ENCODE peak calls at places on chromosomes 7 and 10, in four cellular contexts. W, B, E and A are unnamed samples.
A peak's percentile ranks its signal among the peaks of the same experiment; 100 is the strongest.

GRCh38 chr10:71719042-71719441 is 536 bp downstream of the C10orf105 start:
- DNase-seq in B (no peak), E (no peak), W (no peak), A (no peak)

GRCh38 chr10:3624367-3624766 is 160.6 kb downstream of the KLF6 start:
- DNase-seq in B (no peak), W (no peak), E (no peak), A (no peak)

GRCh38 chr7:105454058-105454739 is 65.5 kb upstream of the SRPK2 start:
- DNase-seq in B (no peak), E (no peak), W (no peak), A (no peak)

GRCh38 chr10:29266641-29267040 is 22.2 kb upstream of the LYZL1 start:
- DNase-seq in W (no peak), B (peak; percentile 8), E (peak; percentile 38), A (no peak)

GRCh38 chr7:30914611-30915601 is 3.3 kb downstream of the AQP1 start:
- DNase-seq in E (no peak), W (no peak), B (peak; percentile 94), A (no peak)

GRCh38 chr10:79065853-79066252 is 2.9 kb upstream of the ZMIZ1 start:
- DNase-seq in E (no peak), B (no peak), W (no peak), A (no peak)

GRCh38 chr10:62744136-62744535 is 60.4 kb upstream of the ADO start:
- DNase-seq in W (no peak), B (no peak), E (no peak), A (no peak)

GRCh38 chr7:73909051-73909941 is 48.3 kb downstream of the TMEM270 start:
- DNase-seq in W (no peak), E (no peak), B (no peak), A (no peak)

GRCh38 chr10:80632742-80633141 is 95.0 kb downstream of the SH2D4B start:
- DNase-seq in W (no peak), E (no peak), B (no peak), A (no peak)

GRCh38 chr7:113810108-113810748 is 108.6 kb downstream of the PPP1R3A start:
- DNase-seq in B (no peak), W (no peak), E (no peak), A (no peak)

GRCh38 chr7:12711124-12711523 is 23.7 kb downstream of the ARL4A start:
- DNase-seq in W (no peak), E (no peak), B (no peak), A (no peak)

GRCh38 chr10:123139521-123140163 is 3.9 kb downstream of the HMX3 start:
- DNase-seq in E (peak; percentile 73), W (peak; percentile 93), B (peak; percentile 89), A (no peak)

GRCh38 chr7:123750389-123751230 is 1.8 kb upstream of the WASL start:
- DNase-seq in B (peak; percentile 51), W (no peak), E (no peak), A (no peak)

GRCh38 chr10:101103430-101103829 is 27.7 kb upstream of the TLX1 start:
- DNase-seq in E (no peak), B (no peak), W (no peak), A (no peak)

GRCh38 chr10:6212806-6213205 is 10.1 kb downstream of the PFKFB3 start:
- DNase-seq in W (no peak), B (no peak), E (no peak), A (no peak)

GRCh38 chr10:51907342-51907741 is 207.9 kb upstream of the CSTF2T start:
- DNase-seq in W (no peak), B (no peak), E (no peak), A (no peak)

GRCh38 chr7:45973725-45974532 is 52.9 kb upstream of the IGFBP3 start:
- DNase-seq in E (no peak), B (no peak), W (peak; percentile 98), A (no peak)

GRCh38 chr7:64887756-64888508 is 15.1 kb upstream of the ZNF273 start:
- DNase-seq in B (peak; percentile 33), E (peak; percentile 74), W (peak; percentile 27), A (no peak)

GRCh38 chr10:75951026-75951589 is 519.7 kb downstream of the LRMDA start:
- DNase-seq in B (no peak), W (no peak), E (no peak), A (no peak)

GRCh38 chr10:24209946-24210491 is 1.1 kb downstream of the KIAA1217 start:
- DNase-seq in B (no peak), W (peak; percentile 38), E (no peak), A (peak; percentile 82)

GRCh38 chr10:86953747-86954680 is 3.4 kb downstream of the MMRN2 start:
- DNase-seq in B (peak; percentile 93), W (no peak), E (peak; percentile 90), A (no peak)

GRCh38 chr7:52956379-52956915 is 79.0 kb upstream of the POM121L12 start:
- DNase-seq in E (no peak), B (no peak), W (no peak), A (no peak)

GRCh38 chr10:46523881-46524470 is 32.5 kb downstream of the GPRIN2 start:
- DNase-seq in B (no peak), E (no peak), W (no peak), A (no peak)

GRCh38 chr10:52951819-52952218 is 179.2 kb upstream of the MBL2 start:
- DNase-seq in E (peak; percentile 89), W (peak; percentile 59), B (peak; percentile 19), A (no peak)

GRCh38 chr10:104835422-104835821 is 194.3 kb downstream of the SORCS3 start:
- DNase-seq in E (no peak), W (no peak), B (no peak), A (no peak)

GRCh38 chr7:5549096-5549896 is 125.7 kb upstream of the TNRC18 start:
- DNase-seq in E (no peak), W (no peak), B (peak; percentile 83), A (no peak)

GRCh38 chr7:132742152-132742551 is 165.9 kb upstream of the PLXNA4 start:
- DNase-seq in B (no peak), W (no peak), E (no peak), A (no peak)

GRCh38 chr7:139254728-139255127 is 23.7 kb downstream of the UBN2 start:
- DNase-seq in B (no peak), W (peak; percentile 49), E (no peak), A (no peak)

GRCh38 chr7:106278695-106279094 is 6.1 kb downstream of the NAMPT start:
- DNase-seq in E (no peak), B (no peak), W (no peak), A (no peak)

GRCh38 chr7:159155410-159155809 is 10.7 kb upstream of the VIPR2 start:
- DNase-seq in W (peak; percentile 21), E (no peak), B (no peak), A (no peak)

DNA sequence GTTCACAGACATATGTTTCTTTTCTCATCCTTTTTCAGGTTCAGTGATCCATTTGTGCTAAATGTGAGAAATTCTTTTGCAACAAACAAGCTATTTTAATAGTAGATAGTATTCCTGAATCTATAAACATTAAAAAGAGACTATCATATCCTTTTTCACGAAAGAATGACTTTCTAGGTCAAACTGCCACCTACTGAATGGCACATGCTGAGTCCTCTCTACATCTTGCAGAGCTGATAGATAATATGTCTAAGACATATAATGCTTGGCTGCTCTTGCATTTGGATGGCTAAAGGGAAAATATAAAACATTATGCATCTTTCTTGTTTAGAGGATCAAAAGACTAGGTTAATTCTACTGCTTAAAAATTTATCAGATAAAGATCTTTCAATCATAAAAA is 114.1 kb upstream of the SLC26A5 start:
- DNase-seq in W (no peak), B (no peak), E (no peak), A (no peak)
- TF ChIP-seq ETV6 in W (no peak), B (no peak), E (no peak), A (no peak)

GRCh38 chr10:48520594-48520993 is 84.3 kb downstream of the ARHGAP22 start:
- DNase-seq in E (no peak), W (no peak), B (no peak), A (no peak)

GRCh38 chr10:48518412-48518811 is 86.5 kb downstream of the ARHGAP22 start:
- DNase-seq in B (no peak), W (no peak), E (no peak), A (no peak)

GRCh38 chr10:48517911-48518321 is 87.0 kb downstream of the ARHGAP22 start:
- DNase-seq in W (no peak), B (no peak), E (no peak), A (no peak)

GRCh38 chr10:48518926-48519730 is 85.7 kb downstream of the ARHGAP22 start:
- DNase-seq in B (no peak), E (no peak), W (no peak), A (no peak)

GRCh38 chr10:48519731-48520506 is 85.0 kb downstream of the ARHGAP22 start:
- DNase-seq in E (no peak), B (no peak), W (no peak), A (no peak)
- TF ChIP-seq ETV6 in E (no peak), B (no peak), W (no peak), A (no peak)

GRCh38 chr7:82335001-82335400 is 108.6 kb downstream of the CACNA2D1 start:
- DNase-seq in W (no peak), B (no peak), E (no peak), A (no peak)

GRCh38 chr7:82345886-82346285 is 97.7 kb downstream of the CACNA2D1 start:
- DNase-seq in E (no peak), B (no peak), W (no peak), A (no peak)

GRCh38 chr7:82335927-82336326 is 107.7 kb downstream of the CACNA2D1 start:
- DNase-seq in E (no peak), W (no peak), B (peak; percentile 6), A (no peak)

GRCh38 chr7:82343716-82344115 is 99.9 kb downstream of the CACNA2D1 start:
- DNase-seq in B (no peak), W (no peak), E (no peak), A (no peak)

DNA sequence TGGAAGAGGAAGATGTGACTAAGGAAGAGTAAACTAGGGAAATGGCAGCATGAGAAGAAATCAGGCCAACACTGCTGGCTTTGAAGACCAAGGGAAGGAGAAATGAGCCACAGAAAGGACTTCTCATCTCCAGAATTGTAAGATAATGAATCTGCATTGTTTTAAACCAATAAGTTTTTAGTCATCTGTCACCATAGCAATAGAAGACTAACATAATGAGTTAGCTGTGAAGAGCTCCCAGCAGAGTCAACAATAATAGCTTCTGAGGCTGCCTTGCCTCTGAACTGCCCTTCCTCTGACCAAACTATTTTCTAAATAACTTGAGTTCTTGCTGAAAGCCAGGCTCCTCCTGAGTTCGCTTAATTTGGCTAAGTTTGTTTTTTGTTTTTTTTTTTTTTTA is 103.6 kb downstream of the CACNA2D1 start:
- DNase-seq in B (no peak), W (no peak), E (no peak), A (no peak)
- TF ChIP-seq ETV6 in B (no peak), W (no peak), E (no peak), A (no peak)

DNA sequence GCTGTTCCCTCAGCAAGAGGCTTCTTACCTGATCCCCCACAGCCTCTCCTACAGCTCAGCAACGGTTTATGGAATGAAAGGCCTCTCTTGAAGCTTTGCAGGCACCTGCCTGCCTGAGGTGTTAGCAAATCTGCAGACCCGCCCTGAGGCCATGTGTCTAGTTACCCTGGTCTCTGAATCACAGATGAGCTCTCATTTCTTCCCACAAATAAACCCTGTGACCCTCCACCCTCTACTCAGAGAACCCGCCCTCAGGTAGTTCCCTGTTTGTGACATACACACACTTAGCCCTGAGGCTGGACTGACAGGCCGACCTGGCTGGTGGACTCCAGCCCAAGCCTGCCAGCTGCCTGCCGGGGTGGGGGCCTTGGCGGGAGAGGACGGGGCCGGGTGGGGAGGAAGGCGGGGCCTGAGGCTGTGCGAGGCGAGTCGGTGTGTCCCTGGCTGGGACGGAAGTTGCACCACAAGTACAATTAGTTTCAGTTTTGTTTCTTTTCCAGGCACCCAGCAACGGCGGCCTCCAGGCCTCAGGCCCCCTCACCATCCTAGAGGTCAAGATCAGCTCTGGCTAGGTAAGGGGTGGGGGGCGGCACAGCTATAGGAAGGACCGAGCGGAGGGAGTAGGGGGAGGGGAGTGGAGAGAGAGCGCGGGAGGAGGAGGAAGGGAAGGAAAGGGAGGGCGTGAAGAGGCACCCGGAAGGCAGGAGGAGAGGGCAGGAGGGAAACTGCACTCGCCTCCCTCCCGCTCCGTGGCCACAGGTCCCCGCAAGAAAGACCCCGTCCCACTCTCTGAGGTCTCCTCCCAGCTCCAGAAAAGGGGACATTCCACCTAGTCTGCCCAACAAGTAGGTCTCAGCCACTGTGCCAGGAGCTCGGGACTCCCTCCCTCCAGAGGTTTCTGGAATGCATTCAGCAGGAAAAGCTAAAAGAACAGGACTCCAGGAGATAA is at the start of gene TRIM56:
- DNase-seq in E (peak; percentile 83), B (peak; percentile 92), W (peak; percentile 79), A (peak; percentile 49)
- TF ChIP-seq ETV6 in E (no peak), B (no peak), W (no peak), A (peak; percentile 55)